ENCODE peak calls at places on chromosomes 12 and 14, in eight cellular contexts. H is heart left ventricle, S is left ventricle myocardium inferior, G is colonic mucosa, W is SW480, J is DMS 273 treated with DMSO at 0.1 percent for 48 hours, U is B cell, Q is NCI-H748 treated with DMSO at 0.1 percent for 48 hours. M is an unnamed sample.

GRCh38 chr12:47995976-47996375 is 8.3 kb downstream of the COL2A1 start:
- DNase-seq in U (no peak), S (no peak), Q (no peak), J (no peak), W (no peak), H (no peak), G (no peak), M (peak)

GRCh38 chr14:89384023-89384422 is 33.0 kb downstream of the FOXN3 start:
- DNase-seq in G (no peak), S (no peak), U (peak), W (no peak), H (no peak), J (no peak), Q (no peak), M (no peak)

GRCh38 chr14:101151226-101151929 is 247.9 kb upstream of the RTL1 start:
- DNase-seq in J (no peak), Q (no peak), S (no peak), U (no peak), G (no peak), W (peak), H (no peak), M (peak)

GRCh38 chr12:13386269-13387039 is 189.9 kb downstream of the EMP1 start:
- DNase-seq in W (no peak), J (no peak), S (no peak), H (no peak), Q (no peak), U (no peak), G (no peak), M (no peak)

GRCh38 chr12:127179199-127179598 is 1087.8 kb upstream of the TMEM132C start:
- DNase-seq in U (no peak), J (no peak), W (no peak), G (no peak), S (no peak), Q (no peak), H (no peak), M (peak)

GRCh38 chr12:57222286-57223190 is 5.9 kb downstream of the NXPH4 start:
- DNase-seq in W (no peak), Q (no peak), G (no peak), U (no peak), H (no peak), S (no peak), J (no peak), M (no peak)

GRCh38 chr14:30906752-30907658 is 32.6 kb downstream of the COCH start:
- DNase-seq in G (no peak), J (no peak), Q (peak), H (no peak), W (peak), U (no peak), S (no peak), M (peak)

GRCh38 chr14:100035700-100036099 is 29.5 kb upstream of the EVL start:
- DNase-seq in S (no peak), Q (no peak), J (no peak), G (no peak), H (no peak), U (no peak), W (no peak), M (no peak)

GRCh38 chr12:126163984-126164383 is 1098.7 kb downstream of the AACS start:
- DNase-seq in J (no peak), H (no peak), S (no peak), G (no peak), U (no peak), Q (no peak), W (no peak), M (no peak)

GRCh38 chr14:33237102-33237501 is 298.4 kb downstream of the NPAS3 start:
- DNase-seq in Q (no peak), U (no peak), W (no peak), G (no peak), H (no peak), J (no peak), S (no peak), M (no peak)

GRCh38 chr12:4115570-4115969 is 158.0 kb upstream of the CCND2 start:
- DNase-seq in H (no peak), W (no peak), G (peak), Q (no peak), U (no peak), S (no peak), J (no peak), M (no peak)

GRCh38 chr12:15956413-15957185 is 45.5 kb downstream of the DERA start:
- DNase-seq in S (no peak), U (no peak), H (no peak), J (no peak), Q (no peak), G (no peak), W (peak), M (no peak)

GRCh38 chr14:47103781-47104180 is 452.2 kb upstream of the RPL10L start:
- DNase-seq in S (no peak), H (no peak), Q (no peak), U (no peak), G (no peak), J (no peak), W (no peak), M (no peak)